ENCODE peak calls at places on chromosomes 1 and 21, in nine cellular contexts. V is mesendoderm, D is K562, Z is H9, F is heart right ventricle, B is stomach, S is body of pancreas, O is thoracic aorta, K is neuronal stem cell. C is an unnamed sample. For H3K27me3, the result is how much of the 10 kb centered on the place peaks cover.

GRCh38 chr1:192639607-192640368 is 3.8 kb downstream of the RGS13 start:
- DNase-seq in V (no peak), D (no peak), Z (no peak), F (no peak), B (no peak), S (no peak), O (no peak), K (no peak), C (peak)

GRCh38 chr1:46457178-46457577 is 32.5 kb upstream of the DMBX1 start:
- DNase-seq in V (no peak), D (no peak), Z (no peak), F (no peak), B (no peak), S (no peak), O (no peak), K (no peak), C (no peak)

GRCh38 chr1:29094433-29094832 is 29.3 kb downstream of the TMEM200B start:
- DNase-seq in V (no peak), D (no peak), Z (no peak), F (no peak), B (no peak), S (no peak), O (no peak), K (no peak), C (no peak)

GRCh38 chr1:192788184-192788583 is 20.7 kb upstream of the RGS2 start:
- DNase-seq in V (peak), D (no peak), Z (peak), F (no peak), B (no peak), S (no peak), O (no peak), K (peak), C (peak)

GRCh38 chr21:8991088-8991907 is 1530.1 kb upstream of the TPTE start:
- DNase-seq in V (no peak), D (no peak), Z (peak), F (no peak), B (no peak), S (no peak), O (no peak), K (no peak), C (no peak)

GRCh38 chr1:28865997-28866650 is 48.2 kb upstream of the EPB41 start:
- DNase-seq in V (no peak), D (no peak), Z (no peak), F (no peak), B (no peak), S (no peak), O (no peak), K (no peak), C (no peak)

GRCh38 chr1:163570061-163570460 is 248.3 kb downstream of the NUF2 start:
- DNase-seq in V (peak), D (no peak), Z (no peak), F (no peak), B (no peak), S (no peak), O (no peak), K (no peak), C (no peak)

GRCh38 chr1:59697138-59697811 is 117.5 kb upstream of the HOOK1 start:
- DNase-seq in V (no peak), D (no peak), Z (no peak), F (no peak), B (no peak), S (no peak), O (no peak), K (no peak), C (no peak)

GRCh38 chr1:117466761-117467160 is 99.5 kb downstream of the MAN1A2 start:
- DNase-seq in V (no peak), D (no peak), Z (no peak), F (no peak), B (no peak), S (no peak), O (no peak), K (no peak), C (no peak)

GRCh38 chr1:44425327-44426082 is 20.4 kb downstream of the RNF220 start:
- DNase-seq in V (no peak), D (no peak), Z (no peak), F (no peak), B (no peak), S (no peak), O (no peak), K (no peak), C (no peak)
- H3K27me3 ChIP-seq in V (under half), D (under half), Z (under half), F (under half), B (under half), S (under half), O (under half), K (under half), C (under half)

GRCh38 chr1:185821612-185822385 is 87.6 kb downstream of the HMCN1 start:
- DNase-seq in V (no peak), D (no peak), Z (no peak), F (no peak), B (no peak), S (no peak), O (no peak), K (no peak), C (no peak)

GRCh38 chr1:185825556-185825955 is 91.4 kb downstream of the HMCN1 start:
- DNase-seq in V (no peak), D (no peak), Z (no peak), F (no peak), B (no peak), S (no peak), O (no peak), K (no peak), C (peak)

GRCh38 chr1:185819798-185820197 is 85.6 kb downstream of the HMCN1 start:
- DNase-seq in V (no peak), D (no peak), Z (no peak), F (no peak), B (no peak), S (no peak), O (no peak), K (no peak), C (no peak)

GRCh38 chr1:185824106-185824505 is 89.9 kb downstream of the HMCN1 start:
- DNase-seq in V (no peak), D (no peak), Z (no peak), F (no peak), B (no peak), S (no peak), O (no peak), K (no peak), C (no peak)

DNA sequence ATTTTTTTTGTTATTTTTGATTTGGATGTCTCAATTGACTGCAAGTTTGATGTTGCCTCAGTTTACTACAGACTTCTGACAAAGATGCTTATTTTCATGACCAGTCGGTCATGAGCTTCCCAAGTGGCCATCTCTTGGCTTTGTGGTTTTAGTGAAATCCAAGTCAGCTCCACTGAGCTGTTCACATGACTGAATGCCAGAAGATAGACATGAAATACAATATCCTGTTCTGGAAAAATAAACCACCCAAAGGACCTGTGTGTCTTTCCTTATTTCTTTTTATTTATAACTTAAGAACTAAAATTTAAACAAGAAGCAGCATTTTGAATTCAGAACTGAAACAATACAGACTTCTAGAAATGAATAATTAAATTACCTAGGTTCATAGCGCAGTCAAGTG is 89.3 kb downstream of the HMCN1 start:
- DNase-seq in V (no peak), D (no peak), Z (no peak), F (no peak), B (no peak), S (no peak), O (no peak), K (no peak), C (peak)
- H3K27me3 ChIP-seq in V (under half), D (under half), Z (under half), F (under half), B (under half), S (under half), O (under half), K (under half), C (under half)

GRCh38 chr1:36481771-36482723 is 666 bp downstream of the CSF3R start:
- DNase-seq in V (peak), D (peak), Z (no peak), F (no peak), B (no peak), S (no peak), O (no peak), K (no peak), C (no peak)

GRCh38 chr1:36482724-36483388 is at the start of gene CSF3R:
- DNase-seq in V (no peak), D (no peak), Z (no peak), F (no peak), B (no peak), S (no peak), O (no peak), K (no peak), C (no peak)

GRCh38 chr1:36480161-36480560 is 2.6 kb downstream of the CSF3R start:
- DNase-seq in V (no peak), D (no peak), Z (no peak), F (no peak), B (no peak), S (no peak), O (no peak), K (no peak), C (no peak)

GRCh38 chr1:36479505-36480051 is 3.1 kb downstream of the CSF3R start:
- DNase-seq in V (no peak), D (peak), Z (no peak), F (no peak), B (no peak), S (no peak), O (no peak), K (no peak), C (no peak)

DNA sequence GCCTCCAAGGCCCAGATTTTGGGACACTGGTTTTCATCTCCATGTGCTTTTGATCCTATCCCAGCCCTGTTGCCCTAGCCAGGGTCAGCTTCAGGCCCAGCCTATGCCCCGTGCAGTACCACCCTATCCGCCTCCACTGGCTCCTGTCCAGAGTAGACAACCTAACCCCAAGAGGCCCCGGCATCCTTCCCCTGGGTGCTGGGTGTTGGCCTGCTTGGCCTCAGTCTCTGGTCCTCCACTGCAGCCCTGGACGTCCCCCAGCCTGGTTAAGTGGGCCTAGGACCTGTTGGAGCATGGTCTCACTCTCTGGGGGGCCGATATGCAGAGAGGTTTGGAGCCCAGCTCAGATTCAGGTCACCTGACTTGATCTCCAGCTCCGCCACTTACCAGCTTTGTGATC is 1.6 kb downstream of the CSF3R start:
- DNase-seq in V (no peak), D (no peak), Z (no peak), F (no peak), B (no peak), S (no peak), O (no peak), K (no peak), C (no peak)
- H3K27me3 ChIP-seq in V (under half), D (under half), Z (under half), F (under half), B (under half), S (under half), O (under half), K (under half), C (under half)

GRCh38 chr1:24152631-24153494 is 9.9 kb upstream of the IL22RA1 start:
- DNase-seq in V (peak), D (no peak), Z (peak), F (no peak), B (no peak), S (no peak), O (no peak), K (no peak), C (no peak)
- H3K27me3 ChIP-seq in V (under half), D (half or more), Z (under half), F (under half), B (under half), S (under half), O (under half), K (under half), C (under half)

DNA sequence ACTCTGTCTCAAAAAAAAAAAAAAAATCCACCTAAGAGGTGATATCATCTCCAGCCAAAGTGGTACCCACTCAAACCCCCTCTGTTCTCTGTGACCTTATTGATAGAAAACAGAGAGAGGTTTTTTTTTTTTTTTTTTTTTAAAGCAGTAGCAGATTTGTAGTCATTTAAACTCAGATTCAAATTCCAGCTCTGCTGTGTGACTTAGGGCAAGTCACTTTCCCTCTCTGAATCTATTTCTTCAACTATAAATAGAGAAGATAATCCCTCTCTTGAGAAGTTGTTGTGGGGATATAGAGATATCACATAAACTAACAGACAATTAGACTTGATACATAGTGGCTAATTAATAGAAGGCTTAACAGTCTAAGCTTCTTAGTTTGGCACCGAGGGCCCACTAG is 48.4 kb downstream of the NKAIN1 start:
- DNase-seq in V (no peak), D (no peak), Z (no peak), F (no peak), B (no peak), S (no peak), O (no peak), K (no peak), C (no peak)
- H3K27me3 ChIP-seq in V (under half), D (half or more), Z (under half), F (under half), B (under half), S (under half), O (under half), K (under half), C (under half)

GRCh38 chr21:17519965-17520364 is 7.1 kb downstream of the CXADR start:
- DNase-seq in V (no peak), D (no peak), Z (no peak), F (no peak), B (no peak), S (no peak), O (no peak), K (no peak), C (no peak)

GRCh38 chr21:17523007-17523451 is 10.2 kb downstream of the CXADR start:
- DNase-seq in V (peak), D (no peak), Z (no peak), F (no peak), B (no peak), S (no peak), O (no peak), K (no peak), C (no peak)

GRCh38 chr21:17514124-17514481 is 1.3 kb downstream of the CXADR start:
- DNase-seq in V (peak), D (no peak), Z (peak), F (no peak), B (no peak), S (no peak), O (no peak), K (peak), C (peak)

GRCh38 chr21:17524635-17525034 is 11.8 kb downstream of the CXADR start:
- DNase-seq in V (no peak), D (no peak), Z (no peak), F (no peak), B (no peak), S (no peak), O (no peak), K (no peak), C (no peak)

GRCh38 chr21:17519208-17519738 is 6.4 kb downstream of the CXADR start:
- DNase-seq in V (no peak), D (no peak), Z (no peak), F (no peak), B (no peak), S (no peak), O (no peak), K (no peak), C (no peak)
- H3K27me3 ChIP-seq in V (under half), D (under half), Z (under half), F (under half), B (under half), S (under half), O (under half), K (under half), C (under half)

GRCh38 chr1:155127105-155127671 is 488 bp upstream of the EFNA1 start:
- DNase-seq in V (peak), D (peak), Z (peak), F (peak), B (peak), S (peak), O (no peak), K (no peak), C (peak)

GRCh38 chr1:155127672-155128468 is at the start of gene EFNA1:
- DNase-seq in V (peak), D (peak), Z (peak), F (peak), B (peak), S (peak), O (no peak), K (no peak), C (peak)

GRCh38 chr1:155130272-155131006 is 2.8 kb downstream of the EFNA1 start:
- DNase-seq in V (peak), D (peak), Z (no peak), F (no peak), B (no peak), S (no peak), O (no peak), K (no peak), C (no peak)

GRCh38 chr1:155128469-155128754 is 736 bp downstream of the EFNA1 start:
- DNase-seq in V (no peak), D (no peak), Z (no peak), F (no peak), B (no peak), S (no peak), O (no peak), K (no peak), C (no peak)

GRCh38 chr1:155128755-155129473 is 1.2 kb downstream of the EFNA1 start:
- DNase-seq in V (peak), D (no peak), Z (peak), F (peak), B (peak), S (peak), O (no peak), K (no peak), C (no peak)
- H3K27me3 ChIP-seq in V (under half), D (under half), Z (under half), F (under half), B (under half), S (under half), O (under half), K (half or more), C (under half)

GRCh38 chr1:156859523-156860112 is 701 bp upstream of the INSRR start:
- DNase-seq in V (peak), D (no peak), Z (peak), F (no peak), B (peak), S (peak), O (no peak), K (no peak), C (no peak)
- H3K27me3 ChIP-seq in V (under half), D (under half), Z (half or more), F (half or more), B (under half), S (under half), O (under half), K (half or more), C (half or more)

GRCh38 chr21:46067505-46068201 is 30.3 kb upstream of the COL6A2 start:
- DNase-seq in V (no peak), D (no peak), Z (peak), F (peak), B (no peak), S (no peak), O (no peak), K (no peak), C (no peak)

GRCh38 chr21:46064870-46065214 is 33.1 kb upstream of the COL6A2 start:
- DNase-seq in V (no peak), D (no peak), Z (peak), F (no peak), B (no peak), S (no peak), O (no peak), K (no peak), C (no peak)

GRCh38 chr21:46066843-46067331 is 31.0 kb upstream of the COL6A2 start:
- DNase-seq in V (no peak), D (no peak), Z (peak), F (peak), B (peak), S (no peak), O (no peak), K (no peak), C (peak)

GRCh38 chr21:46065215-46065992 is 32.5 kb upstream of the COL6A2 start:
- DNase-seq in V (peak), D (no peak), Z (peak), F (peak), B (no peak), S (no peak), O (peak), K (no peak), C (no peak)

GRCh38 chr21:46065993-46066842 is 31.7 kb upstream of the COL6A2 start:
- DNase-seq in V (no peak), D (no peak), Z (peak), F (peak), B (no peak), S (no peak), O (no peak), K (no peak), C (no peak)
- H3K27me3 ChIP-seq in V (under half), D (half or more), Z (under half), F (under half), B (under half), S (under half), O (under half), K (under half), C (under half)